ENCODE peak calls at places on chromosomes 3 and 15, in six cellular contexts. T, I, U, E, C and J are unnamed samples.

GRCh38 chr15:91469627-91470567 is 369.8 kb downstream of the SV2B start:
- DNase-seq in T (peak), I (no peak), U (peak), E (no peak), C (no peak), J (peak)

GRCh38 chr3:71290301-71290700 is 293.2 kb downstream of the FOXP1 start:
- DNase-seq in T (no peak), I (no peak), U (no peak), E (no peak), C (no peak), J (no peak)

GRCh38 chr15:50261979-50262378 is 3.5 kb downstream of the HDC start:
- DNase-seq in T (peak), I (no peak), U (no peak), E (no peak), C (no peak), J (no peak)

GRCh38 chr3:142844339-142844977 is 44.4 kb downstream of the PCOLCE2 start:
- DNase-seq in T (no peak), I (no peak), U (no peak), E (peak), C (peak), J (no peak)

GRCh38 chr3:127490271-127491023 is 100.1 kb downstream of the TPRA1 start:
- DNase-seq in T (no peak), I (no peak), U (no peak), E (no peak), C (no peak), J (peak)

GRCh38 chr3:126545544-126545943 is 13.2 kb downstream of the C3orf22 start:
- DNase-seq in T (peak), I (peak), U (no peak), E (no peak), C (peak), J (peak)

GRCh38 chr3:87733671-87734367 is 325.0 kb downstream of the CGGBP1 start:
- DNase-seq in T (no peak), I (peak), U (no peak), E (no peak), C (no peak), J (no peak)

GRCh38 chr3:152260026-152260425 is 8.7 kb upstream of the MBNL1 start:
- DNase-seq in T (no peak), I (no peak), U (no peak), E (no peak), C (no peak), J (no peak)

GRCh38 chr3:195849322-195850074 is 37.8 kb upstream of the MUC4 start:
- DNase-seq in T (no peak), I (no peak), U (no peak), E (no peak), C (peak), J (no peak)

GRCh38 chr15:29668120-29668602 is 154.1 kb downstream of the TJP1 start:
- DNase-seq in T (peak), I (peak), U (no peak), E (peak), C (peak), J (peak)

GRCh38 chr15:25136119-25136518 is 181.3 kb downstream of the SNRPN start:
- DNase-seq in T (no peak), I (no peak), U (no peak), E (no peak), C (no peak), J (no peak)

GRCh38 chr3:152128356-152128755 is 140.4 kb upstream of the MBNL1 start:
- DNase-seq in T (no peak), I (no peak), U (no peak), E (no peak), C (no peak), J (no peak)

GRCh38 chr15:31150732-31151212 is 49.2 kb upstream of the TRPM1 start:
- DNase-seq in T (no peak), I (no peak), U (no peak), E (no peak), C (no peak), J (no peak)

GRCh38 chr15:98658831-98659699 is 10.7 kb downstream of the IGF1R start:
- DNase-seq in T (peak), I (no peak), U (peak), E (peak), C (peak), J (peak)

GRCh38 chr3:7112523-7113056 is 251.7 kb downstream of the GRM7 start:
- DNase-seq in T (no peak), I (no peak), U (no peak), E (no peak), C (no peak), J (no peak)

GRCh38 chr3:9452417-9452816 is 55.0 kb downstream of the SETD5 start:
- DNase-seq in T (no peak), I (no peak), U (no peak), E (no peak), C (no peak), J (no peak)

GRCh38 chr3:15556512-15556911 is 35.0 kb upstream of the COLQ start:
- DNase-seq in T (no peak), I (no peak), U (no peak), E (no peak), C (no peak), J (no peak)

GRCh38 chr3:3296858-3297430 is 117.5 kb upstream of the CRBN start:
- DNase-seq in T (peak), I (no peak), U (no peak), E (no peak), C (no peak), J (no peak)

GRCh38 chr3:171086914-171087313 is 60.4 kb upstream of the SLC2A2 start:
- DNase-seq in T (no peak), I (no peak), U (no peak), E (no peak), C (no peak), J (no peak)

GRCh38 chr3:170815340-170815739 is 54.7 kb downstream of the RPL22L1 start:
- DNase-seq in T (no peak), I (peak), U (no peak), E (peak), C (no peak), J (peak)

DNA sequence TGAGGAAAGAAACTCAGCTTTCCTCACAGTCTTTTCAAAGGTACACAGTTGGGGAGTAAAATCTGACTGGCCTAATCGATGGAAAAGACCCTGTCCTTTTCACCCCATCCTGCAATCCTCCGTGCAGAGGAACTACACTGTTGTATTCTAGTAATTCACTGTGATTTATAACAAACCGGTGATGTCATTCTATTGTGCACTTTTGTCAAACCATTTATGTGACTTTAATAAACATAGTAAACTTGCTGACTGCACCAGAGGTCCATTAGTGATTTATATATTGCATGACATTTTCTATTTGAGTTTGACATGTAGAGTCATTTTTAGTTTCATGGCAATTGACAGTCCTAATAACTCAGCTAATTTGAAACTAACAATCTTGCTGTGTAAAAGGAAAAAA is 17.9 kb downstream of the FEM1B start:
- DNase-seq in T (no peak), I (no peak), U (no peak), E (no peak), C (no peak), J (no peak)
- H3K27ac ChIP-seq in T (no peak), I (no peak), U (no peak), E (no peak), C (peak), J (no peak)

DNA sequence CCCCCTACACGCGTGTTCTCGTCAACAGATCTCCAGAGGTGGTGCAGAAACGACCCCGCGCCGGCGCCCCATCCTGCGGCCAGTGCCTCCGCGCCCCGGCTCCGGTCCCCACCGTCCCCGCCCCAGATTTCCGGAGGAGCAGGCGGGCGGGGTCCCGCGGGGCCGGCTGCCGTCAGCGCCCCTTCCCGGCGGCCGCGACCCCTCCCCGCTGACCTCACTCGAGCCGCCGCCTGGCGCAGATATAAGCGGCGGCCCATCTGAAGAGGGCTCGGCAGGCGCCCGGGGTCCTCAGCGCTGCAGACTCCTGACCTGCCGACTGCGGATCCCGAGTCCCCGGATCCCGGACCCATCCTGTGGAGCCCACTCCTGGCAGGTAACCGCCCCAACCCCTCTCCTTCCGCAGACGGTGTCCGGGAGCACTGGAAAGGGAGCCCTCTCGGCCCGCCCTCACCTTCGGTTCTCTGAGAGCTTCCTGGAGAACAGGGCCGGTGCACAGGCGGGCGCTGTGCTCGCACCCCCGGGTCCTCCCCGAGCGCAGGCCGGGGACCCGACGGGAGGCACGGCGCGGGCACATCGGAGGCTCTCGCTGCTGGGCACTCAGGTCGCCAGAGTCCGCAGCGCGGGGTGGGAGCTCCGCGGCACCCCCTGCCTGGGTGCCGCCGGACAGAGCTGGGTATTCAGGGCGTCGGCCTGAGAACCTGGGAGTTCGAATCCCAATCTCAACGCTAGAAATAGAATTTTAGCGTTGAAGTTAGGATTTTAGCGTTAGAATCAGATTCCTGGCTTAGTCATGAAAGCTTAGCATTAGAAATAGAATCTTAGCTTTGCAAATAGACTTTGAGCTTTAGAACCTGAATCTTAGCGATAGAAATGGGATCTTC is at the start of gene TRH:
- DNase-seq in T (no peak), I (no peak), U (no peak), E (no peak), C (peak), J (no peak)
- H3K4me3 ChIP-seq in T (no peak), I (peak), U (peak), E (no peak), C (peak), J (no peak)

GRCh38 chr15:67185621-67186225 is 68.7 kb downstream of the AAGAB start:
- DNase-seq in T (no peak), I (no peak), U (no peak), E (no peak), C (peak), J (no peak)
- H3K27ac ChIP-seq in T (no peak), I (peak), U (no peak), E (no peak), C (peak), J (no peak)

GRCh38 chr3:22371592-22372291 is 620.7 kb upstream of the ZNF385D start:
- DNase-seq in T (no peak), I (no peak), U (no peak), E (no peak), C (peak), J (no peak)
- H3K4me3 ChIP-seq in T (no peak), I (peak), U (no peak), E (no peak), C (no peak), J (no peak)

GRCh38 chr3:184633185-184633584 is 71.6 kb downstream of the EPHB3 start:
- DNase-seq in T (no peak), I (no peak), U (no peak), E (no peak), C (no peak), J (no peak)

GRCh38 chr3:184636774-184637316 is 75.0 kb downstream of the MAGEF1 start:
- DNase-seq in T (no peak), I (peak), U (no peak), E (no peak), C (peak), J (no peak)

GRCh38 chr3:184632551-184632950 is 71.0 kb downstream of the EPHB3 start:
- DNase-seq in T (no peak), I (no peak), U (no peak), E (no peak), C (peak), J (peak)

GRCh38 chr3:184635774-184636173 is 74.2 kb downstream of the EPHB3 start:
- DNase-seq in T (no peak), I (no peak), U (no peak), E (no peak), C (peak), J (no peak)

GRCh38 chr3:184635126-184635525 is 73.5 kb downstream of the EPHB3 start:
- DNase-seq in T (no peak), I (peak), U (no peak), E (no peak), C (peak), J (no peak)
- H3K27ac ChIP-seq in T (no peak), I (peak), U (no peak), E (no peak), C (no peak), J (no peak)

DNA sequence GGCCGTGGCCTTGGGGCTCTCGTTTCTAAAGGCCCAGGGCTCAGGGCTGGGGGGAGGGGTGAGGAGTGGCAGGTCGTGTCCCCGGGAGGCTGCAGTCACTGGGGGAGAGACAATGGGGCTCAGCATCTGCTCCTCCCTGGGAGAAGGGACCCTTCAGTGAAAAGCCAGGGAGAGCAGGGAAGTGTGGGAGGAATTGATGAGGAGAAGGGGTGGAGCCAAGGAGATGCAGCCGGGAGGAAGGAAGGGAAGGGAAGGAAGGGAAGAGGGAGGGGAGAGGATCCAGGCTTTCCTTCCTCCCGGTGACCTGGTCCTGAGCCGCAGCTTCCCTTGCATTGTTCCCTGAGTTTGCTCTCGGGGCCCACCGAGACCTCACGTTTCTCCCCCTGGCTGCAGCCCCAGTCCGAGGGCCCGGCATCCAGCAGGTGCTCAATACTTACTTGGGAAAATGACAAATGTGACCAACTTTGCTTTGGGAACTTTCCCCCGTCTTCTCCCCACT is 1.4 kb upstream of the ZNF710 start:
- DNase-seq in T (no peak), I (no peak), U (no peak), E (no peak), C (peak), J (no peak)
- H3K4me3 ChIP-seq in T (no peak), I (peak), U (no peak), E (peak), C (peak), J (peak)

DNA sequence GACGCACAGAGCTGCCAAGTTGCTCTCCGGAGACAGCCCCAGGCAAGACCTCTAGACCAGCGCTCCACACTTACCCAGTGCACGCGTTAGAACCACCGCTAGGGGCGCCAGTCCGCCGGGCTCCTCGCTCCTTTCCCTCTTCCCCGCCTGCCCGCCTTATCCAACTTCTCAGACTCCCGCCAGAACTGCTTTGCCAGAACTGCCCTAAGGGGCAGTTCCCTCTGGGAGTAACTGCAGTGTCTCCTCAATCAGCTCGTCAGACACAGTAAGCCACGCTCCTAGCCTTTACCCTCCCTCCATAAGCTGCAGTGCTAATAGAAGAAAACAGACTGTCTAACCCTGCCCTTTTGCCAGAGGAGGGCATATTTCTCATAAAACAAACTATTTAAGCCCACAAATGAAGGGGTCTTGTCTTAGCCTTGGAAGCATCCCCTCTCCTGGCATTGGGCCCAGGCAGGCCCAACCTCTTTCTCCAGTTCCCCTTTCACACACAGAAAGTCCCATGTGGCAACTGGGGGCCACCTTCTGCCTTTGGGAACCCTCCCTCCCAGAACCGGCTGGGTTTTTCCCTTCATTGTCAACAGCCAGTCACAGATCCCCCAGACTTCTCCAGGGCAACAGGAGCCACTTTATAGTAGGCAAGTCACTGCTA is 3.7 kb downstream of the BMF start:
- DNase-seq in T (peak), I (peak), U (peak), E (peak), C (peak), J (peak)
- H3K27ac ChIP-seq in T (peak), I (peak), U (no peak), E (no peak), C (no peak), J (peak)